ENCODE peak calls at places on chromosomes 6 and 20, in six cellular contexts. M is body of pancreas; E is stimulated activated CD8-positive, alpha-beta memory T cell treated with anti-CD3 and anti-CD28 coated beads, Interleukin-15, amount 100 ng/mL, for 48 hours; A is D341Med; K is astrocyte of the spinal cord; Y is NCI-H1105 treated with DMSO at 0.1 percent for 48 hours. N is an unnamed sample.
A peak's percentile ranks its signal among the peaks of the same experiment; 100 is the strongest.

GRCh38 chr20:12113468-12114371 is 196.0 kb downstream of the BTBD3 start:
- DNase-seq in M (no peak), A (no peak), E (no peak), K (peak; percentile 74), Y (no peak), N (no peak)

GRCh38 chr6:29295181-29295585 is 6.3 kb upstream of the OR14J1 start:
- DNase-seq in E (no peak), Y (no peak), M (no peak), A (peak; percentile 18), K (no peak), N (no peak)

GRCh38 chr6:83062225-83062624 is 3.4 kb downstream of the UBE3D start:
- DNase-seq in M (no peak), A (no peak), Y (no peak), E (no peak), K (peak; percentile 71), N (no peak)

GRCh38 chr6:43829470-43829869 is 59.5 kb downstream of the VEGFA start:
- DNase-seq in A (no peak), Y (peak; percentile 12), M (no peak), E (no peak), K (no peak), N (no peak)

GRCh38 chr6:42988486-42989020 is 4.2 kb downstream of the PPP2R5D start:
- DNase-seq in K (peak; percentile 14), E (no peak), M (no peak), Y (no peak), A (no peak), N (no peak)

GRCh38 chr6:151372164-151372563 is 19.2 kb downstream of the ZBTB2 start:
- DNase-seq in E (no peak), M (no peak), K (no peak), A (no peak), Y (no peak), N (no peak)

GRCh38 chr6:143233563-143234285 is 173.0 kb downstream of the AIG1 start:
- DNase-seq in A (no peak), M (no peak), E (no peak), K (no peak), Y (no peak), N (no peak)

GRCh38 chr20:12700701-12701100 is 308.1 kb upstream of the SPTLC3 start:
- DNase-seq in K (no peak), M (peak; percentile 80), Y (no peak), A (no peak), E (no peak), N (no peak)

GRCh38 chr20:21182832-21183563 is 57.1 kb downstream of the KIZ start:
- DNase-seq in E (no peak), M (no peak), Y (no peak), A (no peak), K (peak; percentile 63), N (no peak)

GRCh38 chr6:125858427-125859320 is 67.9 kb downstream of the NCOA7 start:
- DNase-seq in A (peak; percentile 86), K (peak; percentile 76), E (no peak), M (peak; percentile 56), Y (no peak), N (peak; percentile 14)

GRCh38 chr6:87074051-87074711 is 20.7 kb downstream of the CGA start:
- DNase-seq in E (no peak), M (no peak), K (no peak), A (no peak), Y (no peak), N (no peak)